ENCODE peak calls at places on chromosomes 2 and 18, in four cellular contexts. A is Calu3, C is fibroblast of lung, J is GM12878. L is an unnamed sample.

GRCh38 chr2:226618875-226619605 is 180.6 kb downstream of the IRS1 start:
- DNase-seq in A (no peak), C (peak; percentile 63), J (no peak), L (peak; percentile 12)

GRCh38 chr2:231246171-231246842 is 47.9 kb downstream of the ARMC9 start:
- DNase-seq in A (no peak), C (no peak), J (no peak), L (no peak)

GRCh38 chr2:109126501-109126860 is 2.5 kb upstream of the SH3RF3 start:
- DNase-seq in A (no peak), C (peak; percentile 92), J (no peak), L (peak; percentile 85)

GRCh38 chr2:101985101-101985792 is 6.5 kb upstream of the IL1R2 start:
- DNase-seq in A (peak; percentile 8), C (no peak), J (no peak), L (no peak)

GRCh38 chr2:102848366-102848839 is 86.6 kb downstream of the TMEM182 start:
- DNase-seq in A (peak; percentile 86), C (peak; percentile 53), J (no peak), L (no peak)

GRCh38 chr2:188659656-188660406 is 314.3 kb upstream of the COL3A1 start:
- DNase-seq in A (no peak), C (peak; percentile 86), J (no peak), L (peak; percentile 76)

GRCh38 chr2:78980871-78981270 is 44.6 kb upstream of the REG3G start:
- DNase-seq in A (no peak), C (no peak), J (no peak), L (no peak)

GRCh38 chr2:233974530-233975071 is 57.4 kb downstream of the TRPM8 start:
- DNase-seq in A (peak; percentile 95), C (peak; percentile 100), J (no peak), L (peak; percentile 93)

GRCh38 chr2:42099431-42100173 is 51.8 kb downstream of the PKDCC start:
- DNase-seq in A (no peak), C (no peak), J (no peak), L (no peak)

GRCh38 chr2:43802135-43802534 is 28.3 kb downstream of the DYNC2LI1 start:
- DNase-seq in A (no peak), C (no peak), J (no peak), L (no peak)

GRCh38 chr2:130337735-130338325 is 4.9 kb upstream of the IMP4 start:
- DNase-seq in A (no peak), C (peak; percentile 88), J (no peak), L (peak; percentile 66)

GRCh38 chr2:27765621-27766286 is 5.8 kb upstream of the MRPL33 start:
- DNase-seq in A (peak; percentile 89), C (peak; percentile 66), J (no peak), L (no peak)

GRCh38 chr2:134862069-134862468 is 23.7 kb downstream of the ACMSD start:
- DNase-seq in A (no peak), C (no peak), J (no peak), L (no peak)

GRCh38 chr18:39571511-39571910 is 2005.9 kb upstream of the CELF4 start:
- DNase-seq in A (peak; percentile 27), C (peak; percentile 3), J (no peak), L (peak; percentile 13)

GRCh38 chr18:49277395-49278036 is 182.9 kb downstream of the DYM start:
- DNase-seq in A (no peak), C (peak; percentile 88), J (no peak), L (peak; percentile 52)

GRCh38 chr2:365367-366275 is 77.7 kb upstream of the ALKAL2 start:
- DNase-seq in A (no peak), C (no peak), J (no peak), L (no peak)

GRCh38 chr2:128734521-128735295 is 416.0 kb upstream of the HS6ST1 start:
- DNase-seq in A (no peak), C (peak; percentile 60), J (no peak), L (no peak)

GRCh38 chr2:54773233-54773632 is 49.8 kb downstream of the EML6 start:
- DNase-seq in A (no peak), C (no peak), J (no peak), L (no peak)

GRCh38 chr2:137929504-137929886 is 34.8 kb upstream of the HNMT start:
- DNase-seq in A (no peak), C (no peak), J (no peak), L (no peak)

GRCh38 chr2:132542953-132543569 is 126.5 kb downstream of the GPR39 start:
- DNase-seq in A (no peak), C (peak; percentile 15), J (no peak), L (no peak)

GRCh38 chr2:1691366-1691765 is 52.9 kb downstream of the PXDN start:
- DNase-seq in A (no peak), C (no peak), J (no peak), L (no peak)

GRCh38 chr2:211867845-211868361 is 670.7 kb downstream of the ERBB4 start:
- DNase-seq in A (no peak), C (peak; percentile 49), J (no peak), L (no peak)

GRCh38 chr2:124161542-124161941 is 136.5 kb downstream of the CNTNAP5 start:
- DNase-seq in A (no peak), C (no peak), J (no peak), L (no peak)

GRCh38 chr2:20181761-20182160 is 43.2 kb downstream of the SDC1 start:
- DNase-seq in A (no peak), C (no peak), J (no peak), L (no peak)

GRCh38 chr18:75823376-75823950 is 396.0 kb upstream of the SMIM21 start:
- DNase-seq in A (no peak), C (no peak), J (no peak), L (no peak)

GRCh38 chr2:157931542-157931941 is 55.4 kb upstream of the ACVR1 start:
- DNase-seq in A (no peak), C (no peak), J (no peak), L (no peak)

GRCh38 chr2:72827495-72827894 is 1.7 kb upstream of the EXOC6B start:
- DNase-seq in A (no peak), C (no peak), J (no peak), L (no peak)

GRCh38 chr2:104976603-104977120 is 61.2 kb upstream of the MRPS9 start:
- DNase-seq in A (peak; percentile 17), C (no peak), J (peak; percentile 62), L (no peak)

GRCh38 chr2:224363281-224363680 is 38.6 kb downstream of the FAM124B start:
- DNase-seq in A (no peak), C (no peak), J (no peak), L (no peak)

GRCh38 chr18:13447621-13448020 is 229.1 kb downstream of the LDLRAD4 start:
- DNase-seq in A (no peak), C (peak; percentile 95), J (no peak), L (no peak)

GRCh38 chr18:65751145-65752085 is 603 bp downstream of the CDH7 start:
- DNase-seq in A (no peak), C (peak; percentile 3), J (no peak), L (no peak)

GRCh38 chr18:65755616-65756015 is 4.8 kb downstream of the CDH7 start:
- DNase-seq in A (no peak), C (no peak), J (no peak), L (no peak)

GRCh38 chr18:65754121-65754520 is 3.3 kb downstream of the CDH7 start:
- DNase-seq in A (peak; percentile 21), C (peak; percentile 44), J (no peak), L (no peak)

GRCh38 chr18:65752625-65753325 is 2.0 kb downstream of the CDH7 start:
- DNase-seq in A (no peak), C (no peak), J (no peak), L (no peak)

DNA sequence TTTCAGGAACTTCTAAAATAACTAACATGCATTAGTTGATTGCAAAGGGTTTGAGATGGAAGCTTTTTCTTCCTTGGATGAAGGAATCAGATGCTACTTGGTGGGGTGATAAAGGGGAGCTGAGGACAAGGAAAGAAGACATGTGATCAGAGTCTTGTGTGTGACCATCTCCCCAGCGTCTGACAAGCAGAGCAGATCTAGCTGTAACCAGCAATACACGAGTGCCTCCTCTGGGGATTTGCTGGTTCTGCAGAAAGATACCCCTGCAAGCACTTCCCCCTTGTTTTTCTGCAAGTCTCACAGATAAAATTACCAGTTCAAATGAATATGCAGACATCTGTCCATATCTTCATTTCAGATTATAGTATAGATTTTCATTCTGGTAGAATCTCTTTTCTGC is 2.7 kb downstream of the CDH7 start:
- DNase-seq in A (peak; percentile 50), C (peak; percentile 5), J (no peak), L (no peak)
- TF ChIP-seq CTCF in A (peak; percentile 60), C (no peak), J (peak; percentile 50), L (no peak)

DNA sequence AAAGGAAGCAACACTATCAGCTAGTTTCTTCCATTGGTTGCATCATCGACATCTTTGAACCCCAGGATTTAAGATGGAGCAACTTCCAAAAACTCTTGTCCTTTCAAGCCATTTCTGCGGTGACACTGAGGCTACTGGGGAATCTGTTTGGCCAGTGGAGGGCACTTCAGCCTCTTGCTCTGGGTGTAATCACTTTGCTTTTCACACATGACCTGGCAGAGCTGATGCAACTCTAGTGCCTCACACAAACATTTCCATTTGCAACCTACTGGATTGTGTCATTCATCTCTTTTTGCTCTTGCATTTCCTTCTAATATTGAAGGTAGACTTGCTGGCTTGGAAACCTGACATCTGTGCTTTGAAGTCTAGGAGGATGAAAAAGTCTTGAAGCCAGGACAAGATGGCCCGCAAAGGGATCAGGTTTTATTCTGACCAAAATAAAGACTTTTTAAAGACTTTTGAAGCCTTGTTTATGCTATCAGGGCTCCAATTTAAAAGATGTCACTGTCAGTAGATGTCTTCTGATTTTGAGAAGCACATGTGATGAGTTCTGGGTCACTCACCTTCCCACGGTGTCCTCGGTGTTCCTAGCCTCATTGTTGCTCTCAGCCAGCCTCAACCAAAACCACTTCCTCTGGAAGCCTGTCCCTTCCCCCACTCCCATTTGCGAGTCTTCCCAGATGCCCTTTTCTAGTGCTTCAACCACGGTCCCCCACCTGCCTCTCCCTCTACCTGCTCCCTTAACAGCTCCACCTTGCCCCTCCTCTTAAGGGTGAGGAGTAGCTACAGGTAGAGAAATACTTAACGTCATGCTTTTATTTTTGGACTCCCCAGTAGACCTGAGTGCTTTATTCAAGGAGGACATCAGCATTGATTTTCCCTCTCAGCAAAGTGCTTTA is 69.7 kb upstream of the KCNE4 start:
- DNase-seq in A (peak; percentile 55), C (peak; percentile 78), J (no peak), L (peak; percentile 86)
- TF ChIP-seq CTCF in A (no peak), C (peak; percentile 76), J (peak; percentile 36), L (peak; percentile 81)

DNA sequence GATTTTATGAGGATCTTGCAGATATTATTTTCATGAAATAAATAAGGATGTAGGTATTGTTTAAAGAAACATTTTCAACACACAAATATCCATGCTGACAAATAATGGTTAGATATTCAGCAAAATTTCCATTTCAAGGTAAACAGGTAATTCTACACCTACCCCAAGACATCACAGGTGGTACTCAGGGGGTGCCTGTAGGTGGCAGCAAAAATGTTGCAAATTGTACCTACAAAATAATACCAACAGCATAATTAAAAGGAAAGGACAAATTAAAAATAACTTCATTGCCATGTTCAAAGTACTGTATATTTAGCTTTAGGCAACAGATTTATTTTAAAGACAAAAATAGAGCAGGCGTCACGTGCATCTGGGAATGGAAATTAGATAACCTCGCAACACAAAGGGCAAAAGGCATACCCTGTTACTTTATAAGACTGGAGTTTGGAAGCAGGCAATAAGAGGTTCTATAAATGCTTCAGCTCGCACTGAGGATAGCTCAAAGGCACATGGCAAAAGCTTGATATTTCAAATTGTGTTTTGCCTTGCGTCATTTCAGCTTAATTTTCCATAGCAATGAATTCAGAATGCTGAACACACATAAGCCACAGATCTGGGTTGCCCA is 630.5 kb downstream of the TDRD15 start:
- DNase-seq in A (peak; percentile 5), C (no peak), J (no peak), L (no peak)
- TF ChIP-seq CTCF in A (no peak), C (peak; percentile 34), J (peak; percentile 32), L (no peak)

DNA sequence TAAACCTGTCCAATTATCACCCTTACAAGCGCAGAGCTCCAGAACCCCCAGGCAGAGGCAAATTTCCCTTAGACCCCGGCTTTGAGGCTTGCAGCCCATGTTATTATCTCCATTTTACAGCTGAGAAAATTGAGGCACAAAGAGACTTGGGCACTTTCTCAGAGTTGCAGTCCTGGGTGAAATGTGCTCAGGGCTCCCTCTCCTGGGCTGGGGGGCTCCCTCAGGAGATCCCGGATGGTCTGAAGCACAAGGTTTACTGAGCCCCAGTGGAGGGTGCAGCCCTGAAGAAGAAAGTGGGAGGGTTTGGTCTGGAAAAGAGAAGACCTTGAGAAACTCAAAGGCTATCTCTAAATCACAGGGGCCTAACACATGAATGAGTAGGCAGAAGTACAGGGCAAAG is 156.6 kb downstream of the CYRIA start:
- DNase-seq in A (no peak), C (no peak), J (no peak), L (no peak)
- TF ChIP-seq CTCF in A (no peak), C (no peak), J (no peak), L (no peak)

L was measured in HFFc6.